ENCODE peak calls at places on chromosome 12, in eight cellular contexts. I is NCI-H1417, L is choroid plexus epithelial cell, M is lower leg skin, V is caudate nucleus, X is HFFc6, G is BE2C, Z is T follicular helper cell. O is an unnamed sample.

GRCh38 chr12:109291531-109292341 is 17.3 kb downstream of the FOXN4 start:
- DNase-seq in L (peak; percentile 12), X (no peak), M (no peak), Z (no peak), I (peak; percentile 98), G (peak; percentile 88), V (peak; percentile 60), O (peak; percentile 14)

GRCh38 chr12:62191747-62192485 is 68.3 kb upstream of the USP15 start:
- DNase-seq in X (peak; percentile 19), L (peak; percentile 45), M (no peak), V (no peak), Z (no peak), I (peak; percentile 43), G (no peak), O (peak; percentile 60)

GRCh38 chr12:121365416-121366062 is 13.3 kb upstream of the ANAPC5 start:
- DNase-seq in L (no peak), G (no peak), X (peak; percentile 43), M (no peak), I (no peak), V (no peak), Z (no peak), O (no peak)

GRCh38 chr12:115697341-115697740 is 580.2 kb downstream of the MED13L start:
- DNase-seq in V (no peak), X (no peak), M (no peak), I (peak; percentile 98), G (no peak), L (no peak), Z (no peak), O (no peak)

GRCh38 chr12:106387847-106388246 is 30.3 kb downstream of the POLR3B start:
- DNase-seq in V (no peak), M (no peak), Z (no peak), L (no peak), X (no peak), I (no peak), G (no peak), O (no peak)

GRCh38 chr12:127172857-127173256 is 1094.1 kb upstream of the TMEM132C start:
- DNase-seq in X (peak; percentile 6), M (no peak), G (no peak), Z (no peak), I (no peak), L (no peak), V (no peak), O (peak; percentile 86)

GRCh38 chr12:18895946-18896345 is 158.0 kb downstream of the CAPZA3 start:
- DNase-seq in V (no peak), G (peak; percentile 99), Z (no peak), X (no peak), M (no peak), I (no peak), L (no peak), O (no peak)

GRCh38 chr12:53754633-53755261 is 3.0 kb upstream of the CISTR start:
- DNase-seq in L (peak; percentile 50), G (no peak), M (no peak), X (no peak), V (no peak), I (peak; percentile 51), Z (no peak), O (peak; percentile 66)

GRCh38 chr12:5533368-5533767 is 101.5 kb downstream of the NTF3 start:
- DNase-seq in M (no peak), V (no peak), L (no peak), I (no peak), X (no peak), G (no peak), Z (no peak), O (no peak)

GRCh38 chr12:18578191-18578590 is 159.6 kb downstream of the PLCZ1 start:
- DNase-seq in Z (no peak), V (no peak), G (no peak), M (no peak), I (no peak), L (peak; percentile 39), X (peak; percentile 13), O (peak; percentile 83)

GRCh38 chr12:101619868-101620761 is 25.3 kb downstream of the MYBPC1 start:
- DNase-seq in X (no peak), M (no peak), L (peak; percentile 57), Z (no peak), I (no peak), V (no peak), G (no peak), O (no peak)

GRCh38 chr12:75455839-75456238 is 24.7 kb upstream of the GLIPR1 start:
- DNase-seq in V (no peak), M (no peak), G (peak; percentile 65), Z (no peak), I (no peak), L (no peak), X (no peak), O (no peak)

GRCh38 chr12:113723631-113724030 is 242.5 kb downstream of the RBM19 start:
- DNase-seq in G (no peak), V (no peak), X (no peak), L (no peak), M (no peak), Z (no peak), I (no peak), O (no peak)

GRCh38 chr12:66014818-66015217 is 115.7 kb downstream of the LLPH start:
- DNase-seq in G (no peak), Z (no peak), L (peak; percentile 26), X (peak; percentile 65), I (no peak), M (no peak), V (no peak), O (peak; percentile 65)

GRCh38 chr12:124492879-124493808 is 74.3 kb downstream of the NCOR2 start:
- DNase-seq in Z (no peak), L (peak; percentile 27), I (no peak), G (no peak), M (no peak), X (no peak), V (no peak), O (no peak)

GRCh38 chr12:98397323-98398105 is 117.9 kb upstream of the TMPO start:
- DNase-seq in M (peak; percentile 95), I (peak; percentile 93), G (peak; percentile 78), Z (peak; percentile 70), L (peak; percentile 85), V (peak; percentile 40), X (peak; percentile 68), O (peak; percentile 75)

GRCh38 chr12:67794151-67794550 is 145.6 kb downstream of the DYRK2 start:
- DNase-seq in I (no peak), G (no peak), V (no peak), L (peak; percentile 62), M (no peak), Z (no peak), X (peak; percentile 35), O (peak; percentile 42)

GRCh38 chr12:53381739-53382630 is 2.0 kb downstream of the SP1 start:
- DNase-seq in X (peak; percentile 72), L (peak; percentile 67), I (no peak), Z (peak; percentile 20), G (peak; percentile 73), M (no peak), V (no peak), O (peak; percentile 84)

GRCh38 chr12:96132819-96133218 is 61.4 kb upstream of the ELK3 start:
- DNase-seq in I (no peak), Z (no peak), V (no peak), X (no peak), M (no peak), G (peak; percentile 41), L (no peak), O (no peak)

GRCh38 chr12:53750812-53751335 is 905 bp downstream of the CISTR start:
- DNase-seq in G (peak; percentile 33), M (no peak), I (peak; percentile 67), Z (no peak), X (no peak), V (no peak), L (no peak), O (no peak)

GRCh38 chr12:54207539-54208267 is 18.9 kb upstream of the SMUG1 start:
- DNase-seq in M (peak; percentile 96), Z (peak; percentile 62), L (peak; percentile 61), V (peak; percentile 15), G (peak; percentile 88), X (peak; percentile 23), I (peak; percentile 88), O (peak; percentile 66)

GRCh38 chr12:120099738-120100137 is 16.8 kb downstream of the RAB35 start:
- DNase-seq in X (no peak), I (no peak), L (no peak), Z (no peak), M (no peak), V (no peak), G (no peak), O (no peak)

GRCh38 chr12:131222271-131223139 is 268.8 kb downstream of the ADGRD1 start:
- DNase-seq in X (no peak), L (no peak), Z (no peak), V (no peak), I (no peak), M (no peak), G (peak; percentile 70), O (no peak)

GRCh38 chr12:121916719-121917118 is 1.7 kb upstream of the CFAP251 start:
- DNase-seq in M (no peak), G (peak; percentile 49), I (no peak), X (no peak), L (peak; percentile 78), V (no peak), Z (no peak), O (peak; percentile 56)

GRCh38 chr12:6772331-6772695 is at the start of gene LAG3:
- DNase-seq in V (no peak), I (no peak), X (no peak), G (no peak), M (no peak), L (no peak), Z (no peak), O (no peak)

GRCh38 chr12:21538259-21538658 is 12.2 kb downstream of the SPX start:
- DNase-seq in I (no peak), V (no peak), M (no peak), G (no peak), X (no peak), L (no peak), Z (no peak), O (peak; percentile 19)

GRCh38 chr12:14417717-14418116 is 52.2 kb downstream of the ATF7IP start:
- DNase-seq in Z (peak; percentile 73), L (peak; percentile 98), I (no peak), G (peak; percentile 62), M (no peak), V (peak; percentile 29), X (peak; percentile 85), O (peak; percentile 93)

GRCh38 chr12:117980621-117981020 is 11.8 kb upstream of the KSR2 start:
- DNase-seq in G (no peak), L (no peak), I (no peak), X (no peak), M (no peak), Z (no peak), V (no peak), O (peak; percentile 49)

GRCh38 chr12:132143328-132144071 is 619 bp downstream of the DDX51 start:
- DNase-seq in M (peak; percentile 85), L (no peak), Z (no peak), G (peak; percentile 25), V (no peak), I (no peak), X (no peak), O (no peak)

GRCh38 chr12:19390208-19390607 is 49.1 kb upstream of the AEBP2 start:
- DNase-seq in Z (no peak), M (no peak), I (no peak), X (no peak), V (no peak), L (no peak), G (no peak), O (peak; percentile 36)

GRCh38 chr12:97556201-97556824 is 93.7 kb downstream of the RMST start:
- DNase-seq in M (no peak), V (no peak), G (peak; percentile 14), L (peak; percentile 45), X (peak; percentile 7), Z (no peak), I (peak; percentile 74), O (peak; percentile 6)

GRCh38 chr12:65775720-65776119 is 48.6 kb upstream of the HMGA2 start:
- DNase-seq in V (no peak), I (no peak), X (no peak), L (no peak), G (no peak), M (no peak), Z (no peak), O (no peak)

GRCh38 chr12:24226745-24227350 is 277.4 kb upstream of the SOX5 start:
- DNase-seq in M (no peak), X (no peak), G (no peak), L (peak; percentile 98), I (no peak), V (no peak), Z (no peak), O (peak; percentile 95)

GRCh38 chr12:132258543-132258942 is 70.8 kb downstream of the GALNT9 start:
- DNase-seq in I (no peak), M (no peak), G (no peak), V (no peak), L (no peak), Z (no peak), X (no peak), O (no peak)

O was measured in fibroblast of mammary gland.